ENCODE peak calls at places on chromosome 1, in five cellular contexts. One of them, this sample, is unnamed.

GRCh38 chr1:231233735-231234417 is 7.1 kb upstream of the GNPAT start:
- DNase-seq in K562: no peak
- DNase-seq in PC-3: no peak
- DNase-seq in mesenchymal stem cell: no peak
- DNase-seq in SHP77: no peak
- DNase-seq in this sample: peak

GRCh38 chr1:224430511-224431113 is 4.0 kb downstream of the WDR26 start:
- DNase-seq in K562: peak
- DNase-seq in mesenchymal stem cell: peak
- DNase-seq in SHP77: no peak
- DNase-seq in PC-3: peak
- DNase-seq in this sample: peak

GRCh38 chr1:95850165-95850649 is 616.2 kb downstream of the RWDD3 start:
- DNase-seq in K562: no peak
- DNase-seq in SHP77: no peak
- DNase-seq in PC-3: no peak
- DNase-seq in mesenchymal stem cell: no peak
- DNase-seq in this sample: no peak

GRCh38 chr1:89331890-89332289 is 32.0 kb upstream of the GBP6 start:
- DNase-seq in SHP77: no peak
- DNase-seq in PC-3: no peak
- DNase-seq in mesenchymal stem cell: no peak
- DNase-seq in K562: no peak
- DNase-seq in this sample: no peak

GRCh38 chr1:84919461-84919970 is 26.5 kb upstream of the LPAR3 start:
- DNase-seq in PC-3: no peak
- DNase-seq in K562: no peak
- DNase-seq in mesenchymal stem cell: no peak
- DNase-seq in SHP77: no peak
- DNase-seq in this sample: no peak

GRCh38 chr1:41377397-41377796 is 16.2 kb downstream of the FOXO6 start:
- DNase-seq in SHP77: no peak
- DNase-seq in mesenchymal stem cell: no peak
- DNase-seq in K562: no peak
- DNase-seq in PC-3: no peak
- DNase-seq in this sample: no peak

GRCh38 chr1:24266398-24266941 is 52.7 kb upstream of the GRHL3 start:
- DNase-seq in mesenchymal stem cell: peak
- DNase-seq in K562: no peak
- DNase-seq in PC-3: peak
- DNase-seq in SHP77: no peak
- DNase-seq in this sample: peak

GRCh38 chr1:97739596-97740103 is 181.2 kb downstream of the DPYD start:
- DNase-seq in PC-3: no peak
- DNase-seq in K562: no peak
- DNase-seq in SHP77: no peak
- DNase-seq in mesenchymal stem cell: no peak
- DNase-seq in this sample: no peak

This sample was measured in amniotic epithelial cell.